ENCODE peak calls at places on chromosomes 5 and 9, in six cellular contexts. M is PC-3, R is colonic mucosa, I is left ventricle myocardium inferior, B is neural progenitor cell, K is GM12878. G is an unnamed sample.

GRCh38 chr9:8855046-8855445 is 1055.5 kb upstream of the DMAC1 start:
- DNase-seq in B (peak), K (no peak), R (no peak), M (no peak), I (no peak), G (no peak)

GRCh38 chr5:108953940-108954339 is 206.2 kb downstream of the FER start:
- DNase-seq in M (no peak), K (no peak), B (no peak), R (no peak), I (no peak), G (no peak)

GRCh38 chr5:169389318-169389717 is 88.4 kb upstream of the SLIT3 start:
- DNase-seq in I (no peak), K (no peak), R (no peak), B (no peak), M (no peak), G (no peak)

GRCh38 chr5:83496626-83497025 is 25.1 kb downstream of the VCAN start:
- DNase-seq in I (no peak), M (no peak), B (no peak), R (no peak), K (no peak), G (no peak)

GRCh38 chr5:68027519-68027918 is 188.0 kb upstream of the PIK3R1 start:
- DNase-seq in R (no peak), M (no peak), K (no peak), I (no peak), B (no peak), G (peak)

GRCh38 chr5:77773734-77774280 is 2.3 kb downstream of the TBCA start:
- DNase-seq in M (no peak), R (no peak), K (no peak), B (peak), I (no peak), G (no peak)

GRCh38 chr5:92749943-92750342 is 831.1 kb downstream of the NR2F1-AS1 start:
- DNase-seq in B (peak), K (no peak), M (peak), R (no peak), I (no peak), G (no peak)

GRCh38 chr5:108295588-108296368 is 86.1 kb downstream of the FBXL17 start:
- DNase-seq in K (no peak), B (no peak), R (no peak), I (no peak), M (peak), G (no peak)

GRCh38 chr9:73080110-73080683 is 71.5 kb upstream of the ANXA1 start:
- DNase-seq in B (peak), R (no peak), I (no peak), K (no peak), M (peak), G (no peak)

GRCh38 chr9:109336409-109336808 is 15.6 kb upstream of the EPB41L4B start:
- DNase-seq in R (no peak), K (no peak), I (no peak), B (no peak), M (no peak), G (no peak)

GRCh38 chr5:75509956-75510355 is 1.5 kb downstream of the CERT1 start:
- DNase-seq in R (peak), M (peak), B (peak), I (no peak), K (no peak), G (peak)

GRCh38 chr9:37618817-37619216 is 26.4 kb upstream of the TOMM5 start:
- DNase-seq in I (no peak), B (no peak), K (no peak), R (no peak), M (peak), G (no peak)

GRCh38 chr5:168219515-168220410 is 71.7 kb upstream of the WWC1 start:
- DNase-seq in M (peak), B (peak), I (no peak), R (peak), K (peak), G (no peak)

GRCh38 chr5:146158255-146158654 is 24.2 kb downstream of the LARS1 start:
- DNase-seq in K (no peak), I (no peak), B (no peak), M (no peak), R (no peak), G (no peak)

GRCh38 chr9:112777914-112778313 is 27.4 kb downstream of the SNX30 start:
- DNase-seq in K (no peak), R (no peak), M (peak), B (no peak), I (no peak), G (no peak)

GRCh38 chr9:134725605-134725940 is 84.0 kb downstream of the COL5A1 start:
- DNase-seq in M (peak), K (no peak), R (no peak), B (no peak), I (no peak), G (no peak)

GRCh38 chr5:33788922-33789321 is 102.9 kb downstream of the ADAMTS12 start:
- DNase-seq in R (no peak), K (no peak), I (no peak), B (no peak), M (peak), G (no peak)

GRCh38 chr9:130042406-130042930 is 521 bp downstream of the FNBP1 start:
- DNase-seq in R (no peak), M (no peak), K (no peak), I (peak), B (peak), G (peak)

GRCh38 chr5:179422213-179422839 is 77.1 kb upstream of the ADAMTS2 start:
- DNase-seq in M (no peak), B (no peak), K (no peak), R (no peak), I (no peak), G (peak)

GRCh38 chr5:2178528-2178927 is 295.8 kb upstream of the IRX4 start:
- DNase-seq in R (no peak), M (no peak), B (no peak), I (no peak), K (no peak), G (no peak)

GRCh38 chr5:41869150-41869738 is 981 bp downstream of the OXCT1 start:
- DNase-seq in I (peak), B (peak), M (peak), K (no peak), R (peak), G (peak)

GRCh38 chr5:116492016-116492623 is 82.5 kb downstream of the SEMA6A start:
- DNase-seq in B (no peak), M (peak), I (no peak), R (no peak), K (no peak), G (no peak)

GRCh38 chr5:118981783-118982182 is 6.6 kb downstream of the DTWD2 start:
- DNase-seq in K (no peak), I (no peak), R (no peak), B (no peak), M (peak), G (no peak)

GRCh38 chr9:18479405-18479804 is 5.5 kb downstream of the ADAMTSL1 start:
- DNase-seq in I (no peak), B (no peak), R (no peak), M (peak), K (no peak), G (no peak)

GRCh38 chr5:58984009-58984525 is 401.2 kb downstream of the RAB3C start:
- DNase-seq in B (no peak), K (no peak), R (no peak), M (no peak), I (no peak), G (no peak)

GRCh38 chr5:103525366-103525765 is 37.2 kb downstream of the NUDT12 start:
- DNase-seq in M (no peak), K (no peak), R (no peak), B (no peak), I (no peak), G (no peak)

GRCh38 chr9:129285979-129286772 is 108.1 kb upstream of the IER5L start:
- DNase-seq in R (no peak), B (no peak), I (no peak), K (no peak), M (no peak), G (peak)

GRCh38 chr9:109441296-109441695 is 56.8 kb downstream of the PTPN3 start:
- DNase-seq in B (peak), I (no peak), M (no peak), K (no peak), R (no peak), G (no peak)

GRCh38 chr9:81833563-81834345 is 94.5 kb upstream of the SPATA31D4 start:
- DNase-seq in K (no peak), M (no peak), I (no peak), R (no peak), B (no peak), G (no peak)

DNA sequence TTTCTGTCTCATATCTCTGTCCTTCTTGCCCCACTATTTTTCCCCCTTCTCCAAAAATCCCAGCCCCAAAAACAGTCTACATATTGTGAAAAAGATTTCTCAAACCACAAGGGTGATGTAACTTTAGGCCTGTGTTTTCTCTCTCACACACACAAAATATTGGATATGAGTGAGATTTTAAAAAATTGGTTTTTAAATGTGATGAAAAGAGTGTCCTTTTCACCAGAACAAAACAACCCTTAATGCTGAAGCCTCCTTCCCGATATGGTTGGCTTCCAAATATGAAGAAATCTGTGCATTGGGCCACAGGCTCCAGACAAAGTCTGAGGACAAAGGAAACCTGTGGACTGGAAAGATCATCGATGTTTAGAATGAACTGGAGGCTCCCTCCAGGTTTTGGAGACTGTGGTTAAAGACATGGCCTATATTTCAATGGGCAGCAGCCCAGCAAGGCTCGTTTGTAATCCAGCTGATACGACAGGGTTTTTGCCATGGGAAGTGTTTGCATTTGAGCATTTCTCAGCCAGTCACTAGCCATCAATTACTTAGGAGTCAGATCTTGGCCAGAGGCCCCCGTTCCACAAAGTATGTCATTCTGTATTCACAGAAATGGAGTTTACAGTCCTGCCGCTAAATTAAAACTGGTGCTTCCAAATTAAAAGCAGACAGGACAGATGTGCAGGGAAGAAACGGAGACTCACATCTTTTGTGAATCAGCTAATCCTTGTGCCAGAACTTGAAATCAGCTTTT is 546.3 kb downstream of the EBF1 start:
- DNase-seq in B (no peak), K (no peak), R (no peak), M (no peak), I (peak), G (peak)
- H3K27ac ChIP-seq in B (no peak), K (no peak), R (no peak), M (no peak), I (peak), G (peak)

GRCh38 chr5:139668064-139668880 is 20.1 kb downstream of the CXXC5 start:
- DNase-seq in R (no peak), K (no peak), I (peak), M (peak), B (peak), G (no peak)

GRCh38 chr5:139668924-139669680 is 21.0 kb downstream of the CXXC5 start:
- DNase-seq in R (no peak), K (no peak), M (no peak), I (no peak), B (no peak), G (no peak)

GRCh38 chr5:139669681-139670368 is 21.7 kb downstream of the CXXC5 start:
- DNase-seq in I (peak), B (no peak), M (no peak), K (no peak), R (no peak), G (no peak)

GRCh38 chr5:139671096-139671841 is 23.1 kb downstream of the CXXC5 start:
- DNase-seq in M (no peak), R (no peak), B (peak), K (no peak), I (peak), G (no peak)

DNA sequence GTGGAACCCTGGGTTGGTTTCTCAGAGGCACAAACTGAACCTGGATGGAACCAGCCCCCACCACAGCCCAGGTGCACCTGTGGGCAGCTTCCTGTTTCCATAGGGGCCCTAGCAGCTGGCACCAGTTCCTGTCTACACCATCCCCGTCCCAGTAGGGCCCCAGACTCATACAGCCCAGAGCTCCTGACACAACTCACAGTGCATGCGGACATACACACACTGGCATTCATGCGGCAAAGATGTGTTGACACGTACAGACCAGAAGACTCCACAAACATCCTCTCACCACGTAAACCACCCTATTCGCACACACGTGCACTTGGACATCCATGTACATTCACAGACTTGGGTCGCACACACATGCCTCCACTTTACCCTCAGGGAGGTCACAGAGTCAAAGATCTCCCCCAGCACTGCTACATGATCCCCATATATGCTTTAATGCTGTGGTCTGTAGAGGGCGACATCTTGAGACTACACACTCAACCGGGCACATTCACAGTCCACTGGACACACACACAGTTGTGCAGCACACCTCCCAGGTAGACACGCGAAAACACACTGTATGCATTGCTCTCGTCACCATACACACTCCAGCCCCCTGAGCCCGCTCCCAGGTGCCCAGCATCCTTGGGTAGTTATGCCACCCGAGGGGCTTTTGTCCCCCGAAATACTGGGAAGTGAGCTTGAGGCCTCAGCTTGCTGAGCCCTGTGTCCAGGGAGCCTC is 22.4 kb downstream of the CXXC5 start:
- DNase-seq in B (peak), R (no peak), M (no peak), K (peak), I (no peak), G (no peak)
- H3K4me3 ChIP-seq in B (no peak), R (no peak), M (no peak), K (peak), I (peak), G (no peak)

DNA sequence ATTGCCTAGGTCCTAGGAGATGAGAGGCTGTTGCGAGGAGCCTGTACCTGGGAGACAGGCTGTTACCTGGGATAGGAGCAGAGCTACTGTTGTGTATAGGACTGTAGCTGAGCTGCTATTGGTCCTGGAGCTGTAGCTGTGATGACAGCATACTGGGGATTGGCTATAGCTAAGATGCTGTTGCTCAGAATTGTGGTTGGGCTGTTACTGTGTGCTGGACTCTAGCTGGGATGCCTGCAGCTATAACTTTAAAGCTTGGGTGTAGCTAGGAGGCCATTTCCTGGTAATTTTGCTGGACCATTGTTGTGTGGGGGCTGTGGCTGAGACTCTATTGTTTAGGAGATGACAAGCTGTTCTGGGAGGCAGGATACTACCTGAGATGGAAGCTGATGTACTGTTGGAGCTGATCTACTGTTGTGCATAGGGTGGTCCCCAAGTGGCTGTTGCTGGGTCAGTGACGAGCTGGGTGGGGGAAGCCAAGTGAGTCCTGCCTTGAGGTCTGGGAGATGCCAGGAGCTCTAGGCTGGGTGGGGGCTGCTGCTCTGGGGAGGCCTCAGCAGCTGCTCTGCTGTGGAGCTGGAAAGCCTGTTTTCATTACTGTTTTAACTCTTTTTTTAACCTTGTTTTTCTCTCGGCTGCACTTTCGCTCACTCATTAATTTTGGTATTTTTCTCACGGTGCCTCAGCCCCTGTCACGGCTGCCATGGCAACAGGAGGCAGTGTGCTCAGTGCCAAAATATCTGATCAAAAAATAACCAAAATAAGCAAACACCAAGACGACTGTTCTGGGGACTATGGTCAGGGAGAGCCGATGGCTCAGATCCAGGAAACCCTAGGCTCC is 3.0 kb upstream of the PCDH1 start:
- DNase-seq in R (no peak), I (peak), M (no peak), B (peak), K (peak), G (no peak)
- H3K27ac ChIP-seq in R (peak), I (peak), M (no peak), B (no peak), K (no peak), G (peak)

GRCh38 chr9:108272350-108272899 is 583.4 kb downstream of the ACTL7B start:
- DNase-seq in B (peak), K (no peak), I (peak), R (peak), M (peak), G (peak)
- H3K4me3 ChIP-seq in B (no peak), K (no peak), I (peak), R (no peak), M (peak), G (no peak)

GRCh38 chr5:133051117-133051546 is 681 bp upstream of the HSPA4 start:
- DNase-seq in R (no peak), M (no peak), B (peak), I (no peak), K (no peak), G (no peak)
- H3K27ac ChIP-seq in R (peak), M (peak), B (peak), I (peak), K (peak), G (peak)